ENCODE peak calls at places on chromosomes 7 and 10, in five cellular contexts. C is endodermal cell, F is PC-3, B is choroid plexus epithelial cell, D is H54. Q is an unnamed sample.

GRCh38 chr10:124279882-124280281 is 138.8 kb downstream of the OAT start:
- DNase-seq in C (no peak), F (no peak), B (no peak), D (no peak), Q (no peak)

GRCh38 chr7:90660100-90660499 is 64.0 kb downstream of the CDK14 start:
- DNase-seq in C (no peak), F (no peak), B (no peak), D (no peak), Q (no peak)

GRCh38 chr7:26667514-26668133 is 196.8 kb downstream of the SKAP2 start:
- DNase-seq in C (peak; percentile 91), F (peak; percentile 94), B (peak; percentile 95), D (peak; percentile 42), Q (peak; percentile 90)

GRCh38 chr10:110706690-110707098 is 62.6 kb downstream of the RBM20 start:
- DNase-seq in C (no peak), F (peak; percentile 52), B (peak; percentile 95), D (peak; percentile 44), Q (peak; percentile 79)

GRCh38 chr7:98360221-98361124 is 40.4 kb downstream of the BAIAP2L1 start:
- DNase-seq in C (peak; percentile 88), F (no peak), B (peak; percentile 47), D (no peak), Q (peak; percentile 41)

GRCh38 chr10:132158122-132158741 is 28.5 kb upstream of the DPYSL4 start:
- DNase-seq in C (peak; percentile 69), F (no peak), B (no peak), D (peak; percentile 44), Q (no peak)

GRCh38 chr7:34247468-34247867 is 342.1 kb downstream of the BMPER start:
- DNase-seq in C (no peak), F (peak; percentile 3), B (peak; percentile 55), D (no peak), Q (peak; percentile 77)

GRCh38 chr7:86904949-86905834 is 154.3 kb downstream of the ELAPOR2 start:
- DNase-seq in C (peak; percentile 57), F (peak; percentile 54), B (peak; percentile 56), D (no peak), Q (peak; percentile 30)

GRCh38 chr7:73974948-73975926 is 52.7 kb upstream of the ELN start:
- DNase-seq in C (no peak), F (no peak), B (no peak), D (no peak), Q (no peak)

GRCh38 chr7:70728873-70729552 is 402.9 kb upstream of the GALNT17 start:
- DNase-seq in C (peak; percentile 93), F (no peak), B (peak; percentile 30), D (no peak), Q (no peak)

GRCh38 chr10:4083509-4084003 is 298.5 kb upstream of the KLF6 start:
- DNase-seq in C (peak; percentile 66), F (no peak), B (no peak), D (no peak), Q (no peak)

GRCh38 chr10:126387041-126387908 is 1.0 kb downstream of the ADAM12 start:
- DNase-seq in C (peak; percentile 93), F (peak; percentile 73), B (peak; percentile 83), D (no peak), Q (no peak)

GRCh38 chr10:109981641-109982040 is 26.1 kb upstream of the ADD3 start:
- DNase-seq in C (no peak), F (no peak), B (no peak), D (no peak), Q (no peak)

GRCh38 chr10:131168238-131168875 is 143.2 kb downstream of the TCERG1L start:
- DNase-seq in C (peak; percentile 24), F (no peak), B (no peak), D (no peak), Q (no peak)

GRCh38 chr7:117319211-117319610 is 3.6 kb downstream of the WNT2 start:
- DNase-seq in C (no peak), F (no peak), B (no peak), D (no peak), Q (no peak)

Q was measured in HT1080.